ENCODE peak calls at places on chromosomes 1 and 21, in six cellular contexts. T is testis, Y is endodermal cell, E is mucosa of descending colon, O is breast epithelium, N is lower lobe of right lung. S is an unnamed sample.

GRCh38 chr1:62800825-62801306 is 16.9 kb downstream of the ATG4C start:
- DNase-seq in T (no peak), Y (no peak), E (no peak), O (no peak), N (no peak), S (no peak)

GRCh38 chr1:1914101-1914811 is 804 bp upstream of the CALML6 start:
- DNase-seq in T (no peak), Y (peak; percentile 52), E (no peak), O (no peak), N (no peak), S (peak; percentile 38)

GRCh38 chr1:71240656-71241055 is 159.8 kb upstream of the ZRANB2 start:
- DNase-seq in T (no peak), Y (no peak), E (no peak), O (no peak), N (no peak), S (no peak)

GRCh38 chr1:154863702-154864174 is 6.3 kb downstream of the KCNN3 start:
- DNase-seq in T (no peak), Y (peak; percentile 89), E (peak; percentile 56), O (no peak), N (no peak), S (no peak)

GRCh38 chr1:19250629-19251304 is 557 bp downstream of the EMC1 start:
- DNase-seq in T (no peak), Y (peak; percentile 61), E (no peak), O (no peak), N (no peak), S (no peak)

GRCh38 chr1:99849413-99849743 is 783 bp upstream of the AGL start:
- DNase-seq in T (peak; percentile 19), Y (no peak), E (no peak), O (no peak), N (no peak), S (no peak)

GRCh38 chr1:158155673-158156072 is 25.0 kb upstream of the CD1D start:
- DNase-seq in T (no peak), Y (no peak), E (no peak), O (no peak), N (no peak), S (no peak)

GRCh38 chr21:41170442-41170841 is 2.5 kb downstream of the BACE2 start:
- DNase-seq in T (peak; percentile 57), Y (peak; percentile 86), E (peak; percentile 68), O (no peak), N (no peak), S (no peak)

GRCh38 chr1:169325117-169325516 is 42.5 kb downstream of the NME7 start:
- DNase-seq in T (no peak), Y (peak; percentile 80), E (no peak), O (no peak), N (no peak), S (no peak)

GRCh38 chr1:160131803-160132565 is 16.4 kb downstream of the ATP1A2 start:
- DNase-seq in T (peak; percentile 78), Y (no peak), E (no peak), O (no peak), N (no peak), S (peak; percentile 84)

GRCh38 chr1:155086182-155086741 is 7.6 kb downstream of the EFNA3 start:
- DNase-seq in T (peak; percentile 84), Y (peak; percentile 95), E (peak; percentile 85), O (peak; percentile 70), N (peak; percentile 81), S (peak; percentile 91)

GRCh38 chr1:92872719-92873118 is 40.9 kb downstream of the RPL5 start:
- DNase-seq in T (no peak), Y (no peak), E (no peak), O (no peak), N (no peak), S (no peak)

GRCh38 chr1:228004331-228004871 is 2.4 kb upstream of the WNT3A start:
- DNase-seq in T (no peak), Y (peak; percentile 87), E (no peak), O (peak; percentile 52), N (peak; percentile 49), S (no peak)

GRCh38 chr1:119544165-119544762 is 37.3 kb downstream of the HSD3B1 start:
- DNase-seq in T (peak; percentile 44), Y (peak; percentile 86), E (peak; percentile 33), O (no peak), N (no peak), S (no peak)

GRCh38 chr1:119542492-119542946 is 35.5 kb downstream of the HSD3B1 start:
- DNase-seq in T (no peak), Y (no peak), E (no peak), O (no peak), N (no peak), S (no peak)

GRCh38 chr1:119537979-119538378 is 31.0 kb downstream of the HSD3B1 start:
- DNase-seq in T (no peak), Y (no peak), E (no peak), O (no peak), N (no peak), S (no peak)

GRCh38 chr1:119539636-119540035 is 32.6 kb downstream of the HSD3B1 start:
- DNase-seq in T (no peak), Y (no peak), E (no peak), O (no peak), N (no peak), S (no peak)

DNA sequence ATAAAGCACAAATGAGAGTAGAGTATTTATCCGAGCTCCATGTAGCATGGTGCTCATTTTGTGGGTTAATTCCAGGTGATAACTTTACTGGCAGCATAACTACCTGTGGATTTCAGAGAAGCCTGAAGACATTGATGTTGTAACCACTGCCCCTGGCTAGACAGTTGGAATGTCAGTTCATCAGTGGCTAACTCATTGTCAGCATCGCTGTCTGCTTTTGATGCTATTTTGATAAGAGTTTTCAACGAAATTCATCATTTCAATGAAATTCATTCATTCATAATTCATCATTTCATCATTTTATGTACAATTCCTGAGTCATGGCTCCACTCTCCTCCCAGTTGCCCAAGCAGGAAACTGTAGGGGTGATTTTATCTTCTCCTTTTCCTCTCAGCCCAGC is 34.4 kb downstream of the HSD3B1 start:
- DNase-seq in T (no peak), Y (no peak), E (no peak), O (no peak), N (no peak), S (no peak)
- H3K4me1 ChIP-seq in T (no peaks in the 10 kb centered on the region), Y (no peaks in the 10 kb centered on the region), E (no peaks in the 10 kb centered on the region), O (no peaks in the 10 kb centered on the region), N (no peaks in the 10 kb centered on the region), S (no peaks in the 10 kb centered on the region)

GRCh38 chr21:32425628-32426027 is 13.1 kb downstream of the EVA1C start:
- DNase-seq in T (no peak), Y (no peak), E (no peak), O (no peak), N (no peak), S (no peak)

GRCh38 chr21:32423846-32424535 is 11.5 kb downstream of the EVA1C start:
- DNase-seq in T (no peak), Y (no peak), E (no peak), O (no peak), N (no peak), S (peak; percentile 5)

GRCh38 chr21:32424674-32425073 is 12.2 kb downstream of the EVA1C start:
- DNase-seq in T (no peak), Y (no peak), E (no peak), O (no peak), N (no peak), S (peak; percentile 40)

GRCh38 chr21:32422064-32422463 is 9.6 kb downstream of the EVA1C start:
- DNase-seq in T (no peak), Y (no peak), E (no peak), O (no peak), N (no peak), S (no peak)

DNA sequence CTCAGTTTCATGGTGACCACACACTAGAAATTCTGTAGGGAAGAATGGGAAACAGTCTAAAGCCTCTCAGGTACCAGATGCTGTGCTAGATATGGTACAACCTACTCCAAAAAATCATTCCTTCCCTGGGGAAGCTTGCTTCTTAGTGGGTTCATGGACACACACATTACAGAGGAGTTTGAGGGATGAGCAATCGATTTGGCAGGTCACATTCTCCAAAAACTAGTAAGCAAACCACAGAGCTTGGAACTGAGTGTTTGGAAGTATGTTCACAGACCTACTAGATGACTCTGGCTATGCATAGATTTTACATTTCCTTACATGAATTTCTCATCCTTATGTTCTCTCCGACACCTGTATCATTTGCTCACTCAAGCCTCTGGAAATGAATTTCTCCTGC is 10.8 kb downstream of the EVA1C start:
- DNase-seq in T (no peak), Y (no peak), E (no peak), O (no peak), N (no peak), S (no peak)
- H3K4me1 ChIP-seq in T (no peaks in the 10 kb centered on the region), Y (no peaks in the 10 kb centered on the region), E (no peaks in the 10 kb centered on the region), O (no peaks in the 10 kb centered on the region), N (peaks cover 19% of the 10 kb centered on the region), S (peaks cover 10% of the 10 kb centered on the region)

DNA sequence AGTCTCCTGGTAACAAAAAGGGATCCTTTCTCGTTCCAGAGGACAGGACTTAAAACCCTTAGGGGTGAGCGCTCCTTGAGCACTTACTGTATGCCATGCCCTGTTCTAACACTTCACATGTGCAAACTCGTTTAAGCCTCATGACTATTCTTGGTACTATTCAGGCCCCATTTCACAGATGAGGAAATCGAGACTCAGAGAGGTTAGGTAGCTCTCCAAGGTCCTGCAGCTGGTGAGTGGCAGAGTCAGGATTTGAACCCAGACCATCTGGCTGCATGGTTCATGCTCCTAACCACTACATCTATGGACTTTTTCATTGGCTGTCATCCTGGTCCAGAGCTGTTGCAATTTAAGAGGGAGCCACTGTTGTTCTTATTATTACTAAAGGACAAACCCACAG is 46.7 kb upstream of the WNT4 start:
- DNase-seq in T (no peak), Y (no peak), E (no peak), O (no peak), N (no peak), S (no peak)
- H3K4me1 ChIP-seq in T (no peaks in the 10 kb centered on the region), Y (no peaks in the 10 kb centered on the region), E (no peaks in the 10 kb centered on the region), O (no peaks in the 10 kb centered on the region), N (no peaks in the 10 kb centered on the region), S (no peaks in the 10 kb centered on the region)

GRCh38 chr1:54867717-54868057 is 19.3 kb downstream of the DHCR24 start:
- DNase-seq in T (no peak), Y (no peak), E (no peak), O (no peak), N (no peak), S (no peak)

GRCh38 chr1:54870869-54871268 is 16.1 kb downstream of the DHCR24 start:
- DNase-seq in T (no peak), Y (no peak), E (no peak), O (no peak), N (no peak), S (no peak)

GRCh38 chr1:54871275-54872040 is 15.5 kb downstream of the DHCR24 start:
- DNase-seq in T (no peak), Y (peak; percentile 43), E (no peak), O (no peak), N (no peak), S (no peak)

GRCh38 chr1:54866801-54867716 is 19.9 kb downstream of the DHCR24 start:
- DNase-seq in T (no peak), Y (peak; percentile 40), E (no peak), O (no peak), N (no peak), S (no peak)

DNA sequence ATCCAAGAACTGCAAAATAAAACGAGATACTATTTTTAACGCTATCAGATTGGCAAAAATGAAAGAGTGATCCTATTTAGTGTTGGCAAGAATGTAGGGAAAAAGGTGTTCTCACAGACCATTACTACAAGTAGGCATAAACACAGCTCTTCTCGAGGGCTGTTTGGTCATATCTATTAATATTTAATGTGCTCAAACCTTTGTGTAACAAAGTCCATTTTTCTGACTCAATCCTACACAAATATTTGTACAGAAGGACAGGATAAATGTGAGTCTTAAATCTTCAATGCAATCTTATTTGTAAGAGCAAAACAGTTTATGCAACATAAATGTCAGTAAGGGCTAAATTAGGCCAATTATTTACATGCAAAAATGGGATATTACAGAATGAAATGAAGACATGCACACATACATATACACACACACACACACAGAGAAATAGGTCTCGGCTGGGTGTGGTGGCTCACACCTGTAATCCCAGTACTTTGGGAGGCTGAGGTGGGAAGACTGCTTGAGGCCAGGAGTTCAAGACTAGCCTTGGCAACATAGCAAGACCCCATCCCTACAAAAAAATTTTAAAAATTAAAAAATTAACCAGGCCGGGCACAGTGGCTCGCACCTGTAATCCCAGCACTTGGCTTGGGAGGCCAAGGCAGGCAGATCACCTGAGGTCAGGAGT is 17.7 kb downstream of the DHCR24 start:
- DNase-seq in T (no peak), Y (no peak), E (no peak), O (no peak), N (no peak), S (no peak)
- H3K4me1 ChIP-seq in T (no peaks in the 10 kb centered on the region), Y (no peaks in the 10 kb centered on the region), E (no peaks in the 10 kb centered on the region), O (no peaks in the 10 kb centered on the region), N (peaks cover 24% of the 10 kb centered on the region), S (no peaks in the 10 kb centered on the region)